ENCODE peak calls at places on chromosomes 6 and 20, in ten cellular contexts. One of them, this sample, is unnamed.
A peak's percentile ranks its signal among the peaks of the same experiment; 100 is the strongest.

GRCh38 chr6:169274761-169275160 is 21.1 kb upstream of the THBS2 start:
- DNase-seq in fibroblast of lung: peak; percentile 11
- DNase-seq in uterus: no peak
- DNase-seq in right atrium auricular region: no peak
- DNase-seq in right lobe of liver: no peak
- DNase-seq in Peyer's patch: no peak
- DNase-seq in colonic mucosa: no peak
- DNase-seq in A673: no peak
- DNase-seq in heart right ventricle: no peak
- DNase-seq in esophagus squamous epithelium: no peak
- DNase-seq in this sample: no peak

GRCh38 chr6:163288066-163288465 is 126.5 kb upstream of the QKI start:
- DNase-seq in right lobe of liver: no peak
- DNase-seq in A673: no peak
- DNase-seq in right atrium auricular region: no peak
- DNase-seq in Peyer's patch: no peak
- DNase-seq in colonic mucosa: no peak
- DNase-seq in uterus: no peak
- DNase-seq in heart right ventricle: no peak
- DNase-seq in esophagus squamous epithelium: no peak
- DNase-seq in fibroblast of lung: no peak
- DNase-seq in this sample: no peak

GRCh38 chr6:25295651-25296050 is 16.5 kb downstream of the CARMIL1 start:
- DNase-seq in heart right ventricle: no peak
- DNase-seq in esophagus squamous epithelium: no peak
- DNase-seq in right atrium auricular region: no peak
- DNase-seq in right lobe of liver: no peak
- DNase-seq in colonic mucosa: no peak
- DNase-seq in A673: no peak
- DNase-seq in Peyer's patch: no peak
- DNase-seq in uterus: no peak
- DNase-seq in fibroblast of lung: no peak
- DNase-seq in this sample: no peak

GRCh38 chr6:14734052-14734415 is 511.8 kb upstream of the JARID2 start:
- DNase-seq in Peyer's patch: no peak
- DNase-seq in right atrium auricular region: no peak
- DNase-seq in colonic mucosa: no peak
- DNase-seq in right lobe of liver: no peak
- DNase-seq in heart right ventricle: no peak
- DNase-seq in esophagus squamous epithelium: no peak
- DNase-seq in uterus: no peak
- DNase-seq in A673: no peak
- DNase-seq in fibroblast of lung: no peak
- DNase-seq in this sample: no peak

GRCh38 chr6:161169690-161170089 is 104.2 kb downstream of the AGPAT4 start:
- DNase-seq in esophagus squamous epithelium: no peak
- DNase-seq in A673: peak; percentile 22
- DNase-seq in uterus: peak; percentile 61
- DNase-seq in heart right ventricle: no peak
- DNase-seq in right atrium auricular region: no peak
- DNase-seq in right lobe of liver: no peak
- DNase-seq in colonic mucosa: no peak
- DNase-seq in Peyer's patch: no peak
- DNase-seq in fibroblast of lung: peak; percentile 60
- DNase-seq in this sample: peak; percentile 41

GRCh38 chr6:37244430-37245310 is 12.9 kb upstream of the TBC1D22B start:
- DNase-seq in esophagus squamous epithelium: no peak
- DNase-seq in Peyer's patch: peak; percentile 21
- DNase-seq in fibroblast of lung: peak; percentile 100
- DNase-seq in heart right ventricle: peak; percentile 51
- DNase-seq in right atrium auricular region: peak; percentile 96
- DNase-seq in colonic mucosa: peak; percentile 77
- DNase-seq in A673: no peak
- DNase-seq in uterus: peak; percentile 85
- DNase-seq in right lobe of liver: peak; percentile 82
- DNase-seq in this sample: peak; percentile 71

GRCh38 chr6:150025201-150025917 is at the start of gene RAET1L:
- DNase-seq in fibroblast of lung: peak; percentile 37
- DNase-seq in right atrium auricular region: peak; percentile 66
- DNase-seq in right lobe of liver: no peak
- DNase-seq in colonic mucosa: peak; percentile 75
- DNase-seq in uterus: peak; percentile 35
- DNase-seq in esophagus squamous epithelium: no peak
- DNase-seq in Peyer's patch: no peak
- DNase-seq in A673: peak; percentile 23
- DNase-seq in heart right ventricle: peak; percentile 41
- DNase-seq in this sample: no peak

GRCh38 chr6:72149715-72150114 is 263.4 kb downstream of the RIMS1 start:
- DNase-seq in fibroblast of lung: no peak
- DNase-seq in Peyer's patch: no peak
- DNase-seq in heart right ventricle: no peak
- DNase-seq in right atrium auricular region: no peak
- DNase-seq in esophagus squamous epithelium: no peak
- DNase-seq in uterus: no peak
- DNase-seq in colonic mucosa: no peak
- DNase-seq in A673: no peak
- DNase-seq in right lobe of liver: no peak
- DNase-seq in this sample: no peak

GRCh38 chr6:137866200-137866913 is 702 bp upstream of the TNFAIP3 start:
- DNase-seq in esophagus squamous epithelium: no peak
- DNase-seq in right lobe of liver: peak; percentile 78
- DNase-seq in A673: peak; percentile 35
- DNase-seq in fibroblast of lung: peak; percentile 18
- DNase-seq in right atrium auricular region: no peak
- DNase-seq in Peyer's patch: peak; percentile 65
- DNase-seq in uterus: no peak
- DNase-seq in colonic mucosa: no peak
- DNase-seq in heart right ventricle: no peak
- DNase-seq in this sample: peak; percentile 50

GRCh38 chr20:51542033-51542893 is at the start of gene NFATC2:
- DNase-seq in uterus: peak; percentile 27
- DNase-seq in A673: no peak
- DNase-seq in esophagus squamous epithelium: no peak
- DNase-seq in colonic mucosa: peak; percentile 60
- DNase-seq in fibroblast of lung: no peak
- DNase-seq in right atrium auricular region: no peak
- DNase-seq in heart right ventricle: peak; percentile 64
- DNase-seq in right lobe of liver: peak; percentile 84
- DNase-seq in Peyer's patch: peak; percentile 56
- DNase-seq in this sample: peak; percentile 69

GRCh38 chr6:26441977-26442376 is 1.7 kb downstream of the BTN3A3 start:
- DNase-seq in A673: no peak
- DNase-seq in right atrium auricular region: no peak
- DNase-seq in heart right ventricle: no peak
- DNase-seq in right lobe of liver: no peak
- DNase-seq in Peyer's patch: peak; percentile 24
- DNase-seq in fibroblast of lung: no peak
- DNase-seq in colonic mucosa: no peak
- DNase-seq in uterus: no peak
- DNase-seq in esophagus squamous epithelium: no peak
- DNase-seq in this sample: no peak

GRCh38 chr6:52418606-52419005 is 1.5 kb upstream of the EFHC1 start:
- DNase-seq in fibroblast of lung: no peak
- DNase-seq in uterus: no peak
- DNase-seq in heart right ventricle: no peak
- DNase-seq in right atrium auricular region: no peak
- DNase-seq in A673: no peak
- DNase-seq in right lobe of liver: no peak
- DNase-seq in colonic mucosa: no peak
- DNase-seq in esophagus squamous epithelium: no peak
- DNase-seq in Peyer's patch: no peak
- DNase-seq in this sample: no peak

GRCh38 chr6:52419809-52420667 is at the start of gene EFHC1:
- DNase-seq in heart right ventricle: peak; percentile 99
- DNase-seq in Peyer's patch: peak; percentile 99
- DNase-seq in right lobe of liver: peak; percentile 99
- DNase-seq in colonic mucosa: peak; percentile 99
- DNase-seq in fibroblast of lung: peak; percentile 97
- DNase-seq in right atrium auricular region: peak; percentile 99
- DNase-seq in A673: peak; percentile 98
- DNase-seq in uterus: peak; percentile 99
- DNase-seq in esophagus squamous epithelium: peak; percentile 75
- DNase-seq in this sample: peak; percentile 99

GRCh38 chr6:52416629-52417151 is 3.5 kb upstream of the EFHC1 start:
- DNase-seq in colonic mucosa: peak; percentile 69
- DNase-seq in esophagus squamous epithelium: no peak
- DNase-seq in uterus: no peak
- DNase-seq in right lobe of liver: no peak
- DNase-seq in right atrium auricular region: no peak
- DNase-seq in heart right ventricle: no peak
- DNase-seq in fibroblast of lung: peak; percentile 78
- DNase-seq in A673: peak; percentile 80
- DNase-seq in Peyer's patch: no peak
- DNase-seq in this sample: no peak

GRCh38 chr6:52415917-52416628 is 4.1 kb upstream of the EFHC1 start:
- DNase-seq in heart right ventricle: no peak
- DNase-seq in A673: no peak
- DNase-seq in right lobe of liver: no peak
- DNase-seq in right atrium auricular region: no peak
- DNase-seq in Peyer's patch: no peak
- DNase-seq in uterus: no peak
- DNase-seq in colonic mucosa: no peak
- DNase-seq in esophagus squamous epithelium: no peak
- DNase-seq in fibroblast of lung: peak; percentile 56
- DNase-seq in this sample: no peak

DNA sequence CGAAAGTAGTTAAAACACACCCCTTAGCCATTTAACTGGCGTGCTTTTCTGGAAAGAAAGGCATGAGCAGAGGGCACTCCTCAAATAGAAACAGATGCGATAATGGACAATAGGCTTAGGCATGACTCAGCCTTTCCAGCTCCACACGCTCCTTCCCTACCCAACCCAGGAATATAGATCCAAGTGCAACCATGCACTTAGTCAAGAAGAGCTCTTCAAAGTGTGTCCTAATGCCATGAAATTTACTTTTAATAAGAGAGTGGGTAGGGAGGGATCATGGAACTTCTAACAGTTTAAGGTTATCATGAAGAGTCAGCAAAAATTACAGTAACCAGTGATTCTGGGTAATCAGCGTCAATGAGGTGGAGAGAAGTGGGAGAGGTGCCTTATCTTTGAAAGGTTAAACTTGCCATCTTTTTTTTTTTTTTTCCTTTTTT is 2.4 kb upstream of the EFHC1 start:
- DNase-seq in fibroblast of lung: peak; percentile 69
- DNase-seq in colonic mucosa: no peak
- DNase-seq in A673: peak; percentile 71
- DNase-seq in heart right ventricle: no peak
- DNase-seq in uterus: no peak
- DNase-seq in esophagus squamous epithelium: no peak
- DNase-seq in Peyer's patch: no peak
- DNase-seq in right lobe of liver: no peak
- DNase-seq in right atrium auricular region: no peak
- DNase-seq in this sample: peak; percentile 51
- H3K27ac ChIP-seq in fibroblast of lung: peak overlapping the region; percentile 44
- H3K27ac ChIP-seq in colonic mucosa: no peak overlapping the region
- H3K27ac ChIP-seq in A673: peak overlapping the region; percentile 18
- H3K27ac ChIP-seq in heart right ventricle: peak overlapping the region; percentile 85
- H3K27ac ChIP-seq in uterus: no peak overlapping the region
- H3K27ac ChIP-seq in esophagus squamous epithelium: peak overlapping the region; percentile 49
- H3K27ac ChIP-seq in Peyer's patch: no peak overlapping the region
- H3K27ac ChIP-seq in right lobe of liver: no peak overlapping the region
- H3K27ac ChIP-seq in right atrium auricular region: peak overlapping the region; percentile 84
- H3K27ac ChIP-seq in this sample: peak overlapping the region; percentile 91

DNA sequence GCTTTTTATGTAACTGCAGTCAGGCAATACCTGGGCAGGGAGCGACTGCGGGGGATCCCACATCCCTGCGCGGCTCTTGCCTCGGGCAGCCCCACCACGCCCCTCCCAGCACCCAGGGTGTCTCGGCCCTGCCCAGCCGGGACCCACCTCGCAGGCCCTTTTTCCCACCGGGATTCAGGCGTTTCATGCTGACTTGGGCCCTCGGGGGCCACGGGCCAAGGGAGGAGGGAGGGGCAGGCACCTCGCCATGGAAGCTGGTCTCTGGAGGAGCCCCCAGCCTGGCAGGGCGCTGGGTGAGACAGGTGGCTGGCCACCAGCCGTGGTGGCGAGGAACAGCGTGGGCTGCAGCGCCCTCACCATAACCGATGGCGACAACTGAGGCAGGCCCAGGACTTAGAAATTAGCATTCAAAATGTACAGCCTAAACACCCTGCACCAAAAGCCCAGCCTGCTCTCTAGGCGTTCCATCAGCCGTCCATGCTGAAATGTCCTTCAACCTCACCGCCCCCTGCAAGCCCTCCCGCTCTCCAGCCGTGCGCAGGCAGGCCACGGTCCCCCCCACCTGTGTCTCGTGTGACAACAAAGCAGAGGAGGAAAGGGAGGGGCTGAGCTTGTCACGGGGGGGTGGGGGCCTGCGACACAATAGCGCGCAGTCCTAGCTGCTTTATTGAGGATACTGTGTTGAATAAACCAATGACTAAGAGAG is 15.1 kb upstream of the FOXC1 start:
- DNase-seq in A673: no peak
- DNase-seq in fibroblast of lung: no peak
- DNase-seq in right lobe of liver: peak; percentile 51
- DNase-seq in right atrium auricular region: no peak
- DNase-seq in esophagus squamous epithelium: no peak
- DNase-seq in Peyer's patch: no peak
- DNase-seq in heart right ventricle: no peak
- DNase-seq in uterus: no peak
- DNase-seq in colonic mucosa: no peak
- DNase-seq in this sample: no peak
- H3K4me3 ChIP-seq in A673: no peak overlapping the region
- H3K4me3 ChIP-seq in fibroblast of lung: no peak overlapping the region
- H3K4me3 ChIP-seq in right lobe of liver: no peak overlapping the region
- H3K4me3 ChIP-seq in right atrium auricular region: no peak overlapping the region
- H3K4me3 ChIP-seq in esophagus squamous epithelium: no peak overlapping the region
- H3K4me3 ChIP-seq in Peyer's patch: no peak overlapping the region
- H3K4me3 ChIP-seq in heart right ventricle: no peak overlapping the region
- H3K4me3 ChIP-seq in uterus: no peak overlapping the region
- H3K4me3 ChIP-seq in colonic mucosa: no peak overlapping the region
- H3K4me3 ChIP-seq in this sample: no peak overlapping the region

DNA sequence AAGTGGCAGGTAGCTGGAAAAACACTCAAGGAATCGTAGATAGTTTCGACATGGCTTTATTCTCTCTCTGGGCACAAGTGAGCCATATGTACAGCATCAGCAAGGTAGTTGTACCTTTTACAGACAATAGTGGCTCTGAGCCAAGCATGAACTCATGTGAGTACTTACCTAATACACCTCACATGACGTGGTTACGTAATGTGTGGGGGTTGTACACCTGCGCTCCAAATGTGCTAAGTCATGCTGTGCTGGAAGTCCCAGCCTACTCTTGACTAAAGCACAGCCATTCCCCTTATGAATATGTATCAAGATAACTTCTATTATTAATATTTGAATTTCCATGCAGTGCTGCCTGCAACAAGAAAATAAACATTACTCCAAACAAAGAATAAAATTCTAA is 78.8 kb upstream of the HMGN3 start:
- DNase-seq in colonic mucosa: no peak
- DNase-seq in heart right ventricle: no peak
- DNase-seq in uterus: no peak
- DNase-seq in esophagus squamous epithelium: no peak
- DNase-seq in Peyer's patch: no peak
- DNase-seq in right atrium auricular region: no peak
- DNase-seq in fibroblast of lung: no peak
- DNase-seq in A673: no peak
- DNase-seq in right lobe of liver: no peak
- DNase-seq in this sample: no peak
- H3K27ac ChIP-seq in colonic mucosa: no peak overlapping the region
- H3K27ac ChIP-seq in heart right ventricle: no peak overlapping the region
- H3K27ac ChIP-seq in uterus: no peak overlapping the region
- H3K27ac ChIP-seq in esophagus squamous epithelium: no peak overlapping the region
- H3K27ac ChIP-seq in Peyer's patch: no peak overlapping the region
- H3K27ac ChIP-seq in right atrium auricular region: no peak overlapping the region
- H3K27ac ChIP-seq in fibroblast of lung: no peak overlapping the region
- H3K27ac ChIP-seq in A673: no peak overlapping the region
- H3K27ac ChIP-seq in right lobe of liver: no peak overlapping the region
- H3K27ac ChIP-seq in this sample: no peak overlapping the region

GRCh38 chr20:3777726-3778629 is 3.3 kb downstream of the SPEF1 start:
- DNase-seq in right atrium auricular region: peak; percentile 78
- DNase-seq in Peyer's patch: peak; percentile 70
- DNase-seq in uterus: peak; percentile 75
- DNase-seq in right lobe of liver: peak; percentile 74
- DNase-seq in fibroblast of lung: peak; percentile 33
- DNase-seq in esophagus squamous epithelium: no peak
- DNase-seq in colonic mucosa: peak; percentile 77
- DNase-seq in A673: peak; percentile 79
- DNase-seq in heart right ventricle: peak; percentile 74
- DNase-seq in this sample: peak; percentile 69
- H3K4me3 ChIP-seq in right atrium auricular region: peak overlapping the region; percentile 60
- H3K4me3 ChIP-seq in Peyer's patch: peak overlapping the region; percentile 59
- H3K4me3 ChIP-seq in uterus: peak overlapping the region; percentile 41
- H3K4me3 ChIP-seq in right lobe of liver: peak overlapping the region; percentile 43
- H3K4me3 ChIP-seq in fibroblast of lung: peak overlapping the region; percentile 36
- H3K4me3 ChIP-seq in esophagus squamous epithelium: peak overlapping the region; percentile 69
- H3K4me3 ChIP-seq in colonic mucosa: peak overlapping the region; percentile 49
- H3K4me3 ChIP-seq in A673: peak overlapping the region; percentile 47
- H3K4me3 ChIP-seq in heart right ventricle: peak overlapping the region; percentile 30
- H3K4me3 ChIP-seq in this sample: peak overlapping the region; percentile 21

This sample was measured in heart left ventricle.